ENCODE peak calls at places on chromosomes 12 and 14, in five cellular contexts. P is ovary, U is uterus, I is stomach, M is kidney. K is an unnamed sample.

GRCh38 chr12:116551952-116552749 is 7.0 kb upstream of the MAP1LC3B2 start:
- DNase-seq in P (no peak), U (no peak), I (no peak), M (no peak), K (no peak)

GRCh38 chr12:118136559-118137003 is 657 bp downstream of the PEBP1 start:
- DNase-seq in P (peak), U (peak), I (peak), M (peak), K (peak)

GRCh38 chr14:32372154-32372553 is 43.1 kb downstream of the AKAP6 start:
- DNase-seq in P (no peak), U (no peak), I (no peak), M (no peak), K (no peak)

GRCh38 chr12:25347716-25348261 is 97.1 kb upstream of the KRAS start:
- DNase-seq in P (no peak), U (no peak), I (no peak), M (no peak), K (no peak)

GRCh38 chr12:110304061-110304551 is 23.1 kb downstream of the ATP2A2 start:
- DNase-seq in P (no peak), U (no peak), I (no peak), M (no peak), K (no peak)

GRCh38 chr14:71730471-71730870 is 201.8 kb upstream of the RGS6 start:
- DNase-seq in P (no peak), U (no peak), I (no peak), M (no peak), K (no peak)

GRCh38 chr14:95361373-95362179 is 41.9 kb upstream of the CLMN start:
- DNase-seq in P (no peak), U (peak), I (peak), M (no peak), K (peak)

GRCh38 chr12:131511391-131511802 is 199.5 kb upstream of the SFSWAP start:
- DNase-seq in P (no peak), U (no peak), I (no peak), M (no peak), K (no peak)

GRCh38 chr12:133264173-133264572 is 28.5 kb upstream of the ANHX start:
- DNase-seq in P (no peak), U (no peak), I (no peak), M (no peak), K (no peak)

GRCh38 chr14:37597538-37598084 is 2.2 kb downstream of the TTC6 start:
- DNase-seq in P (no peak), U (no peak), I (peak), M (no peak), K (no peak)

GRCh38 chr12:113347107-113347506 is 11.3 kb upstream of the PLBD2 start:
- DNase-seq in P (no peak), U (no peak), I (no peak), M (no peak), K (no peak)

GRCh38 chr12:69345742-69346141 is 2.4 kb upstream of the LYZ start:
- DNase-seq in P (no peak), U (no peak), I (no peak), M (no peak), K (no peak)

GRCh38 chr12:89230376-89231101 is 121.8 kb downstream of the DUSP6 start:
- DNase-seq in P (no peak), U (no peak), I (no peak), M (no peak), K (no peak)

GRCh38 chr12:96806272-96806671 is 100.8 kb upstream of the NEDD1 start:
- DNase-seq in P (no peak), U (no peak), I (no peak), M (no peak), K (no peak)

GRCh38 chr12:10453144-10453543 is at the start of gene KLRC1:
- DNase-seq in P (no peak), U (no peak), I (no peak), M (no peak), K (no peak)

GRCh38 chr12:53205747-53206146 is 1.3 kb downstream of the ITGB7 start:
- DNase-seq in P (no peak), U (no peak), I (peak), M (peak), K (no peak)

GRCh38 chr14:53942970-53943750 is 13.5 kb downstream of the BMP4 start:
- DNase-seq in P (no peak), U (no peak), I (no peak), M (no peak), K (no peak)

GRCh38 chr14:32072701-32073100 is 4.4 kb upstream of the ARHGAP5 start:
- DNase-seq in P (no peak), U (no peak), I (no peak), M (no peak), K (no peak)

GRCh38 chr14:93752980-93753561 is 35.2 kb downstream of the PRIMA1 start:
- DNase-seq in P (no peak), U (no peak), I (no peak), M (no peak), K (peak)
- H3K27ac ChIP-seq in P (no peak), U (no peak), I (no peak), M (no peak), K (no peak)

GRCh38 chr12:7129647-7130536 is at the start of gene CLSTN3:
- DNase-seq in P (peak), U (peak), I (peak), M (peak), K (peak)
- H3K27ac ChIP-seq in P (peak), U (peak), I (peak), M (peak), K (peak)

GRCh38 chr14:101122114-101122854 is 218.8 kb upstream of the RTL1 start:
- DNase-seq in P (no peak), U (no peak), I (peak), M (peak), K (no peak)

GRCh38 chr14:101122855-101123129 is 219.3 kb upstream of the RTL1 start:
- DNase-seq in P (no peak), U (no peak), I (peak), M (peak), K (no peak)

GRCh38 chr14:101120636-101121398 is 217.3 kb upstream of the RTL1 start:
- DNase-seq in P (peak), U (peak), I (peak), M (peak), K (peak)

GRCh38 chr14:101119830-101120571 is 216.5 kb upstream of the RTL1 start:
- DNase-seq in P (no peak), U (peak), I (peak), M (peak), K (no peak)

GRCh38 chr14:101121399-101122113 is 218.0 kb upstream of the RTL1 start:
- DNase-seq in P (no peak), U (no peak), I (peak), M (peak), K (no peak)
- H3K27ac ChIP-seq in P (no peak), U (no peak), I (no peak), M (no peak), K (no peak)

GRCh38 chr14:24387014-24387355 is 11.8 kb upstream of the NYNRIN start:
- DNase-seq in P (no peak), U (no peak), I (no peak), M (no peak), K (no peak)
- H3K27ac ChIP-seq in P (no peak), U (no peak), I (no peak), M (no peak), K (no peak)

GRCh38 chr12:98719515-98720504 is 74.7 kb downstream of the APAF1 start:
- DNase-seq in P (no peak), U (no peak), I (no peak), M (no peak), K (no peak)
- H3K27ac ChIP-seq in P (no peak), U (no peak), I (no peak), M (no peak), K (no peak)

DNA sequence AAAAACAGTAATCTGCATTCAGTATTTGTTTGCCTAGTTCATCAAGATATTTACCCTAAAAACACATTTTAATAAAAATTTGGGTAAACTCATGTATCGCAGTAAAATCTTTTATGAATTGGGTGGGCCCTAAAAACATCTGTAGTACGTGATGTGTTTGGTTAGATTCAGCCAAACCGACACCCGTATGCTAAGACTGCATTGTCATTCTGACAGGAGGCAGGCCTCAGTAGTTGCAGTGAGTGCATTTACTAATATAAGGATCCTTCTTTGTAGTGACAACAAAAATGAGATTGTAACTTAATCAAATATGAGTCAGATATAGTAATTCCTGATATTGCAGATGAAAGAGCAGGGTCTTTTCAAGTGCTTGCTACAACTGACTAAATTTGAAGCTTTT is 191.8 kb downstream of the SLC16A7 start:
- DNase-seq in P (no peak), U (no peak), I (no peak), M (no peak), K (no peak)
- H3K27ac ChIP-seq in P (no peak), U (no peak), I (no peak), M (no peak), K (no peak)

GRCh38 chr12:120462099-120462640 is 7.4 kb downstream of the SRSF9 start:
- DNase-seq in P (no peak), U (no peak), I (no peak), M (no peak), K (no peak)
- H3K27ac ChIP-seq in P (no peak), U (no peak), I (no peak), M (no peak), K (no peak)

DNA sequence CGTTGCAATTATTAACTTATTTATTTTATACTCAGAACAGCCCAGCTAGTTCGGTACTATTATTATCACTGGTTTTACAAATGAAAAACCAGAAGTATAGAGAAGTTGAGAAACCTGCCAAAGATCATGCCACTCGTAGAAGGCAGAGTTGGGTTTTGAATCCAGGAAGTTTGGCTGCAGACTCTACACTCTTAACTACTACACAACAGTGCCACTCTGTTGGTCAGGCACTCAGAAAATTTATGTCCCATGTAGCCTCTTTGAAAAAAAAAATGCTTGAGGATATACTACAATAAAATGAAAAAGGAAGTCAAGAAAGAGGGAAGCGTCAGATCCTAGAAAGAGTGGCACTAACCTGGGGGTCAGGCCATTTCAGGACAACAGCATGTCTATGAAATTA is 71.4 kb upstream of the ARID2 start:
- DNase-seq in P (no peak), U (no peak), I (no peak), M (no peak), K (no peak)
- H3K27ac ChIP-seq in P (no peak), U (no peak), I (no peak), M (no peak), K (no peak)

GRCh38 chr14:61514006-61514830 is 181.1 kb upstream of the HIF1A start:
- DNase-seq in P (no peak), U (no peak), I (no peak), M (no peak), K (peak)

GRCh38 chr14:61516125-61516740 is 179.1 kb upstream of the HIF1A start:
- DNase-seq in P (no peak), U (no peak), I (no peak), M (no peak), K (no peak)

GRCh38 chr14:61514927-61515326 is 180.4 kb upstream of the HIF1A start:
- DNase-seq in P (no peak), U (no peak), I (no peak), M (no peak), K (no peak)

GRCh38 chr14:61516957-61517356 is 178.4 kb upstream of the HIF1A start:
- DNase-seq in P (no peak), U (no peak), I (no peak), M (no peak), K (no peak)

GRCh38 chr14:61515436-61516124 is 179.7 kb upstream of the HIF1A start:
- DNase-seq in P (no peak), U (no peak), I (no peak), M (no peak), K (no peak)
- H3K27ac ChIP-seq in P (no peak), U (no peak), I (no peak), M (peak), K (peak)

K was measured in thyroid gland.